ENCODE peak calls at places on chromosomes 7 and 10, in seven cellular contexts. One of them, this sample, is unnamed.

GRCh38 chr7:117715784-117716445 is 157.3 kb downstream of the CTTNBP2 start:
- DNase-seq in keratinocyte: peak; percentile 7
- DNase-seq in thoracic aorta: no peak
- DNase-seq in Panc1: peak; percentile 42
- DNase-seq in left lung: no peak
- DNase-seq in fibroblast of lung: peak; percentile 76
- DNase-seq in heart right ventricle: no peak
- DNase-seq in this sample: no peak

GRCh38 chr10:14244147-14244546 is 86.6 kb downstream of the FRMD4A start:
- DNase-seq in keratinocyte: no peak
- DNase-seq in heart right ventricle: no peak
- DNase-seq in Panc1: no peak
- DNase-seq in fibroblast of lung: peak; percentile 6
- DNase-seq in left lung: no peak
- DNase-seq in thoracic aorta: no peak
- DNase-seq in this sample: no peak

GRCh38 chr7:137343483-137343841 is at the start of gene PTN:
- DNase-seq in keratinocyte: no peak
- DNase-seq in left lung: no peak
- DNase-seq in Panc1: no peak
- DNase-seq in heart right ventricle: peak; percentile 38
- DNase-seq in fibroblast of lung: peak; percentile 65
- DNase-seq in thoracic aorta: no peak
- DNase-seq in this sample: no peak

GRCh38 chr10:50224330-50224952 is 26.9 kb downstream of the ASAH2 start:
- DNase-seq in keratinocyte: peak; percentile 48
- DNase-seq in thoracic aorta: no peak
- DNase-seq in Panc1: peak; percentile 35
- DNase-seq in left lung: no peak
- DNase-seq in heart right ventricle: no peak
- DNase-seq in fibroblast of lung: peak; percentile 70
- DNase-seq in this sample: no peak

GRCh38 chr10:82942572-82943091 is 1067.6 kb downstream of the NRG3 start:
- DNase-seq in heart right ventricle: no peak
- DNase-seq in left lung: peak; percentile 35
- DNase-seq in fibroblast of lung: peak; percentile 67
- DNase-seq in keratinocyte: no peak
- DNase-seq in Panc1: no peak
- DNase-seq in thoracic aorta: no peak
- DNase-seq in this sample: no peak

GRCh38 chr7:2166625-2167280 is 66.0 kb downstream of the MAD1L1 start:
- DNase-seq in left lung: no peak
- DNase-seq in Panc1: no peak
- DNase-seq in thoracic aorta: no peak
- DNase-seq in fibroblast of lung: no peak
- DNase-seq in keratinocyte: no peak
- DNase-seq in heart right ventricle: no peak
- DNase-seq in this sample: no peak

GRCh38 chr10:110361800-110362456 is 57.2 kb upstream of the SMNDC1 start:
- DNase-seq in fibroblast of lung: no peak
- DNase-seq in Panc1: no peak
- DNase-seq in left lung: no peak
- DNase-seq in keratinocyte: no peak
- DNase-seq in heart right ventricle: no peak
- DNase-seq in thoracic aorta: no peak
- DNase-seq in this sample: no peak

GRCh38 chr10:288605-289200 is 153.4 kb downstream of the ZMYND11 start:
- DNase-seq in thoracic aorta: no peak
- DNase-seq in fibroblast of lung: no peak
- DNase-seq in keratinocyte: no peak
- DNase-seq in heart right ventricle: no peak
- DNase-seq in left lung: no peak
- DNase-seq in Panc1: no peak
- DNase-seq in this sample: no peak

GRCh38 chr7:5284304-5285281 is 1.9 kb downstream of the SLC29A4 start:
- DNase-seq in left lung: no peak
- DNase-seq in Panc1: no peak
- DNase-seq in fibroblast of lung: peak; percentile 24
- DNase-seq in heart right ventricle: no peak
- DNase-seq in keratinocyte: no peak
- DNase-seq in thoracic aorta: no peak
- DNase-seq in this sample: no peak

GRCh38 chr10:14820010-14820774 is 17.6 kb downstream of the CDNF start:
- DNase-seq in fibroblast of lung: peak; percentile 93
- DNase-seq in heart right ventricle: no peak
- DNase-seq in left lung: no peak
- DNase-seq in keratinocyte: peak; percentile 73
- DNase-seq in thoracic aorta: no peak
- DNase-seq in Panc1: no peak
- DNase-seq in this sample: no peak

GRCh38 chr7:138164804-138165203 is 88.5 kb downstream of the AKR1D1 start:
- DNase-seq in fibroblast of lung: no peak
- DNase-seq in keratinocyte: no peak
- DNase-seq in left lung: no peak
- DNase-seq in thoracic aorta: no peak
- DNase-seq in Panc1: no peak
- DNase-seq in heart right ventricle: no peak
- DNase-seq in this sample: no peak

GRCh38 chr10:91191581-91191919 is 28.9 kb upstream of the PCGF5 start:
- DNase-seq in keratinocyte: no peak
- DNase-seq in heart right ventricle: no peak
- DNase-seq in left lung: no peak
- DNase-seq in fibroblast of lung: no peak
- DNase-seq in thoracic aorta: no peak
- DNase-seq in Panc1: no peak
- DNase-seq in this sample: no peak

GRCh38 chr7:41045556-41046123 is 657.2 kb downstream of the INHBA start:
- DNase-seq in thoracic aorta: no peak
- DNase-seq in left lung: peak; percentile 56
- DNase-seq in fibroblast of lung: no peak
- DNase-seq in Panc1: peak; percentile 32
- DNase-seq in keratinocyte: no peak
- DNase-seq in heart right ventricle: no peak
- DNase-seq in this sample: no peak

GRCh38 chr7:32206987-32207386 is 136.8 kb upstream of the PDE1C start:
- DNase-seq in fibroblast of lung: peak; percentile 1
- DNase-seq in thoracic aorta: no peak
- DNase-seq in left lung: no peak
- DNase-seq in heart right ventricle: no peak
- DNase-seq in keratinocyte: no peak
- DNase-seq in Panc1: no peak
- DNase-seq in this sample: no peak

GRCh38 chr10:84341538-84341856 is 13.1 kb downstream of the CCSER2 start:
- DNase-seq in left lung: no peak
- DNase-seq in fibroblast of lung: no peak
- DNase-seq in heart right ventricle: no peak
- DNase-seq in thoracic aorta: no peak
- DNase-seq in keratinocyte: no peak
- DNase-seq in Panc1: no peak
- DNase-seq in this sample: no peak

GRCh38 chr10:35228058-35228457 is 101.4 kb downstream of the CREM start:
- DNase-seq in keratinocyte: no peak
- DNase-seq in heart right ventricle: no peak
- DNase-seq in left lung: no peak
- DNase-seq in thoracic aorta: no peak
- DNase-seq in Panc1: no peak
- DNase-seq in fibroblast of lung: no peak
- DNase-seq in this sample: no peak

GRCh38 chr7:125065546-125065945 is 135.9 kb upstream of the POT1 start:
- DNase-seq in thoracic aorta: no peak
- DNase-seq in Panc1: no peak
- DNase-seq in fibroblast of lung: no peak
- DNase-seq in left lung: no peak
- DNase-seq in keratinocyte: no peak
- DNase-seq in heart right ventricle: no peak
- DNase-seq in this sample: no peak

GRCh38 chr10:129468187-129468586 is 1.1 kb downstream of the MGMT start:
- DNase-seq in Panc1: no peak
- DNase-seq in heart right ventricle: no peak
- DNase-seq in keratinocyte: no peak
- DNase-seq in thoracic aorta: no peak
- DNase-seq in left lung: no peak
- DNase-seq in fibroblast of lung: no peak
- DNase-seq in this sample: no peak

GRCh38 chr10:44962870-44963738 is 3.5 kb downstream of the RASSF4 start:
- DNase-seq in fibroblast of lung: no peak
- DNase-seq in Panc1: no peak
- DNase-seq in thoracic aorta: no peak
- DNase-seq in left lung: peak; percentile 51
- DNase-seq in keratinocyte: no peak
- DNase-seq in heart right ventricle: peak; percentile 22
- DNase-seq in this sample: no peak

GRCh38 chr10:103765981-103766380 is 89.4 kb downstream of the SH3PXD2A start:
- DNase-seq in left lung: no peak
- DNase-seq in heart right ventricle: no peak
- DNase-seq in keratinocyte: no peak
- DNase-seq in Panc1: no peak
- DNase-seq in fibroblast of lung: no peak
- DNase-seq in thoracic aorta: no peak
- DNase-seq in this sample: no peak

GRCh38 chr10:71590786-71591350 is 128.7 kb downstream of the C10orf105 start:
- DNase-seq in heart right ventricle: no peak
- DNase-seq in keratinocyte: no peak
- DNase-seq in left lung: no peak
- DNase-seq in thoracic aorta: no peak
- DNase-seq in Panc1: no peak
- DNase-seq in fibroblast of lung: no peak
- DNase-seq in this sample: no peak

GRCh38 chr10:30783939-30784500 is 154.5 kb upstream of the LYZL2 start:
- DNase-seq in fibroblast of lung: peak; percentile 93
- DNase-seq in keratinocyte: no peak
- DNase-seq in thoracic aorta: peak; percentile 64
- DNase-seq in Panc1: peak; percentile 42
- DNase-seq in heart right ventricle: peak; percentile 90
- DNase-seq in left lung: peak; percentile 87
- DNase-seq in this sample: no peak

GRCh38 chr10:51422311-51423120 is 276.9 kb downstream of the CSTF2T start:
- DNase-seq in thoracic aorta: no peak
- DNase-seq in left lung: no peak
- DNase-seq in heart right ventricle: peak; percentile 75
- DNase-seq in keratinocyte: no peak
- DNase-seq in fibroblast of lung: peak; percentile 80
- DNase-seq in Panc1: peak; percentile 12
- DNase-seq in this sample: no peak

GRCh38 chr7:106063039-106063438 is 49.1 kb downstream of the SYPL1 start:
- DNase-seq in Panc1: no peak
- DNase-seq in left lung: no peak
- DNase-seq in keratinocyte: no peak
- DNase-seq in thoracic aorta: no peak
- DNase-seq in fibroblast of lung: no peak
- DNase-seq in heart right ventricle: no peak
- DNase-seq in this sample: no peak

GRCh38 chr7:111919164-111919563 is 287.0 kb downstream of the DOCK4 start:
- DNase-seq in heart right ventricle: no peak
- DNase-seq in fibroblast of lung: no peak
- DNase-seq in Panc1: no peak
- DNase-seq in left lung: no peak
- DNase-seq in thoracic aorta: no peak
- DNase-seq in keratinocyte: no peak
- DNase-seq in this sample: no peak

GRCh38 chr7:104956753-104957450 is 57.1 kb upstream of the KMT2E start:
- DNase-seq in left lung: no peak
- DNase-seq in Panc1: peak; percentile 45
- DNase-seq in keratinocyte: no peak
- DNase-seq in fibroblast of lung: peak; percentile 89
- DNase-seq in thoracic aorta: no peak
- DNase-seq in heart right ventricle: no peak
- DNase-seq in this sample: no peak

GRCh38 chr10:98425511-98426352 is 10.8 kb upstream of the PYROXD2 start:
- DNase-seq in left lung: peak; percentile 31
- DNase-seq in keratinocyte: no peak
- DNase-seq in fibroblast of lung: peak; percentile 39
- DNase-seq in Panc1: peak; percentile 38
- DNase-seq in thoracic aorta: no peak
- DNase-seq in heart right ventricle: no peak
- DNase-seq in this sample: no peak

GRCh38 chr7:108911016-108911415 is 341.3 kb downstream of the DNAJB9 start:
- DNase-seq in fibroblast of lung: no peak
- DNase-seq in left lung: no peak
- DNase-seq in heart right ventricle: no peak
- DNase-seq in thoracic aorta: no peak
- DNase-seq in keratinocyte: no peak
- DNase-seq in Panc1: no peak
- DNase-seq in this sample: no peak

GRCh38 chr7:16428182-16428581 is 6.8 kb upstream of the CRPPA start:
- DNase-seq in Panc1: no peak
- DNase-seq in left lung: no peak
- DNase-seq in fibroblast of lung: no peak
- DNase-seq in keratinocyte: no peak
- DNase-seq in thoracic aorta: no peak
- DNase-seq in heart right ventricle: no peak
- DNase-seq in this sample: no peak

GRCh38 chr7:44278451-44279161 is 46.8 kb downstream of the CAMK2B start:
- DNase-seq in heart right ventricle: no peak
- DNase-seq in thoracic aorta: no peak
- DNase-seq in left lung: peak; percentile 19
- DNase-seq in fibroblast of lung: peak; percentile 44
- DNase-seq in Panc1: no peak
- DNase-seq in keratinocyte: no peak
- DNase-seq in this sample: no peak
- H3K4me1 ChIP-seq in heart right ventricle: peaks cover 89% of the 10 kb centered on the region
- H3K4me1 ChIP-seq in thoracic aorta: no peaks in the 10 kb centered on the region
- H3K4me1 ChIP-seq in left lung: no peaks in the 10 kb centered on the region
- H3K4me1 ChIP-seq in fibroblast of lung: no peaks in the 10 kb centered on the region
- H3K4me1 ChIP-seq in Panc1: no peaks in the 10 kb centered on the region
- H3K4me1 ChIP-seq in keratinocyte: no peaks in the 10 kb centered on the region
- H3K4me1 ChIP-seq in this sample: no peaks in the 10 kb centered on the region

DNA sequence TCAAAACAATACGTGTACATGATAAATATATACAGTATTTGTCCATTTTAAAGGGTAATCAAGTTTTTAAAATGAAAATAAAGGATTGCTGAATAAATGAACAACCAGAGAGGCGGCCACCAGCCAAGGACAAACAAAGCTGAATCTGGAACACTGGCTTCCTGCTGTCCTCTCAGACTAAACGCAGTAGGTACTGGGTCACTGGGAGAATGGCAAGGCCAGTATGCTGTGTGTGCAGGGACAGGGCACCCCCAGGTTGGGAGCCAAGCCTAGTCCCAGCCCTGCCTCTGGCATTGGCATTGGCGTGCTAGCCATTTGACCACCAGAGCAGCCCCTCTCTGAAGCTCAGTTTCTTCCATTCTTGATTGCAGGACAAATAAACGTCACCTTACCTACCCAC is 33.8 kb downstream of the DLG5 start:
- DNase-seq in keratinocyte: no peak
- DNase-seq in fibroblast of lung: no peak
- DNase-seq in thoracic aorta: no peak
- DNase-seq in left lung: no peak
- DNase-seq in Panc1: no peak
- DNase-seq in heart right ventricle: no peak
- DNase-seq in this sample: no peak
- H3K27ac ChIP-seq in keratinocyte: no peak overlapping the region
- H3K27ac ChIP-seq in fibroblast of lung: no peak overlapping the region
- H3K27ac ChIP-seq in thoracic aorta: no peak overlapping the region
- H3K27ac ChIP-seq in left lung: no peak overlapping the region
- H3K27ac ChIP-seq in Panc1: no peak overlapping the region
- H3K27ac ChIP-seq in heart right ventricle: no peak overlapping the region
- H3K27ac ChIP-seq in this sample: no peak overlapping the region

GRCh38 chr7:78301361-78301760 is 502.8 kb downstream of the PHTF2 start:
- DNase-seq in fibroblast of lung: peak; percentile 9
- DNase-seq in Panc1: no peak
- DNase-seq in heart right ventricle: no peak
- DNase-seq in thoracic aorta: no peak
- DNase-seq in left lung: no peak
- DNase-seq in keratinocyte: no peak
- DNase-seq in this sample: no peak
- H3K4me3 ChIP-seq in fibroblast of lung: no peak overlapping the region
- H3K4me3 ChIP-seq in Panc1: no peak overlapping the region
- H3K4me3 ChIP-seq in heart right ventricle: no peak overlapping the region
- H3K4me3 ChIP-seq in thoracic aorta: no peak overlapping the region
- H3K4me3 ChIP-seq in left lung: no peak overlapping the region
- H3K4me3 ChIP-seq in keratinocyte: no peak overlapping the region
- H3K4me3 ChIP-seq in this sample: no peak overlapping the region

GRCh38 chr7:55558962-55559920 is 13.1 kb downstream of the VOPP1 start:
- DNase-seq in Panc1: no peak
- DNase-seq in left lung: no peak
- DNase-seq in fibroblast of lung: no peak
- DNase-seq in thoracic aorta: no peak
- DNase-seq in keratinocyte: no peak
- DNase-seq in heart right ventricle: no peak
- DNase-seq in this sample: no peak
- H3K4me1 ChIP-seq in Panc1: peaks cover 31% of the 10 kb centered on the region
- H3K4me1 ChIP-seq in left lung: no peaks in the 10 kb centered on the region
- H3K4me1 ChIP-seq in fibroblast of lung: peaks cover 2% of the 10 kb centered on the region
- H3K4me1 ChIP-seq in thoracic aorta: no peaks in the 10 kb centered on the region
- H3K4me1 ChIP-seq in keratinocyte: peaks cover 7% of the 10 kb centered on the region
- H3K4me1 ChIP-seq in heart right ventricle: peaks cover 19% of the 10 kb centered on the region
- H3K4me1 ChIP-seq in this sample: peaks cover 1% of the 10 kb centered on the region